ENCODE peak calls at places on chromosome 14, in nine cellular contexts. One of them, this sample, is unnamed.

GRCh38 chr14:41137741-41138140 is 468.9 kb upstream of the LRFN5 start:
- DNase-seq in nucleus accumbens: no peak
- DNase-seq in stimulated activated CD8-positive, alpha-beta memory T cell treated with anti-CD3 and anti-CD28 coated beads, Interleukin-4, amount 100 ng/mL, for 48 hours: no peak
- DNase-seq in iris pigment epithelial cell: no peak
- DNase-seq in bronchial epithelial cell: peak
- DNase-seq in occipital lobe: no peak
- DNase-seq in CD4-positive, alpha-beta T cell: no peak
- DNase-seq in dermis blood vessel endothelial cell: no peak
- DNase-seq in spleen: no peak
- DNase-seq in this sample: no peak

GRCh38 chr14:47200740-47201139 is 474.7 kb downstream of the MDGA2 start:
- DNase-seq in nucleus accumbens: no peak
- DNase-seq in stimulated activated CD8-positive, alpha-beta memory T cell treated with anti-CD3 and anti-CD28 coated beads, Interleukin-4, amount 100 ng/mL, for 48 hours: no peak
- DNase-seq in iris pigment epithelial cell: no peak
- DNase-seq in bronchial epithelial cell: no peak
- DNase-seq in occipital lobe: no peak
- DNase-seq in CD4-positive, alpha-beta T cell: no peak
- DNase-seq in dermis blood vessel endothelial cell: no peak
- DNase-seq in spleen: no peak
- DNase-seq in this sample: no peak

GRCh38 chr14:65487783-65488578 is 75.5 kb downstream of the FUT8 start:
- DNase-seq in nucleus accumbens: no peak
- DNase-seq in stimulated activated CD8-positive, alpha-beta memory T cell treated with anti-CD3 and anti-CD28 coated beads, Interleukin-4, amount 100 ng/mL, for 48 hours: no peak
- DNase-seq in iris pigment epithelial cell: no peak
- DNase-seq in bronchial epithelial cell: no peak
- DNase-seq in occipital lobe: no peak
- DNase-seq in CD4-positive, alpha-beta T cell: no peak
- DNase-seq in dermis blood vessel endothelial cell: no peak
- DNase-seq in spleen: no peak
- DNase-seq in this sample: no peak

GRCh38 chr14:69726761-69727511 is 40.0 kb upstream of the SRSF5 start:
- DNase-seq in nucleus accumbens: peak
- DNase-seq in stimulated activated CD8-positive, alpha-beta memory T cell treated with anti-CD3 and anti-CD28 coated beads, Interleukin-4, amount 100 ng/mL, for 48 hours: peak
- DNase-seq in iris pigment epithelial cell: peak
- DNase-seq in bronchial epithelial cell: peak
- DNase-seq in occipital lobe: peak
- DNase-seq in CD4-positive, alpha-beta T cell: peak
- DNase-seq in dermis blood vessel endothelial cell: peak
- DNase-seq in spleen: peak
- DNase-seq in this sample: peak

GRCh38 chr14:100828448-100828834 is 2.5 kb downstream of the MEG3 start:
- DNase-seq in nucleus accumbens: no peak
- DNase-seq in stimulated activated CD8-positive, alpha-beta memory T cell treated with anti-CD3 and anti-CD28 coated beads, Interleukin-4, amount 100 ng/mL, for 48 hours: no peak
- DNase-seq in iris pigment epithelial cell: no peak
- DNase-seq in bronchial epithelial cell: no peak
- DNase-seq in occipital lobe: no peak
- DNase-seq in CD4-positive, alpha-beta T cell: no peak
- DNase-seq in dermis blood vessel endothelial cell: no peak
- DNase-seq in spleen: no peak
- DNase-seq in this sample: no peak

GRCh38 chr14:66038214-66038977 is 447.8 kb upstream of the CCDC196 start:
- DNase-seq in nucleus accumbens: no peak
- DNase-seq in stimulated activated CD8-positive, alpha-beta memory T cell treated with anti-CD3 and anti-CD28 coated beads, Interleukin-4, amount 100 ng/mL, for 48 hours: no peak
- DNase-seq in iris pigment epithelial cell: peak
- DNase-seq in bronchial epithelial cell: peak
- DNase-seq in occipital lobe: no peak
- DNase-seq in CD4-positive, alpha-beta T cell: no peak
- DNase-seq in dermis blood vessel endothelial cell: no peak
- DNase-seq in spleen: no peak
- DNase-seq in this sample: no peak

GRCh38 chr14:35257809-35258208 is 34.4 kb upstream of the PSMA6 start:
- DNase-seq in nucleus accumbens: no peak
- DNase-seq in stimulated activated CD8-positive, alpha-beta memory T cell treated with anti-CD3 and anti-CD28 coated beads, Interleukin-4, amount 100 ng/mL, for 48 hours: no peak
- DNase-seq in iris pigment epithelial cell: peak
- DNase-seq in bronchial epithelial cell: no peak
- DNase-seq in occipital lobe: no peak
- DNase-seq in CD4-positive, alpha-beta T cell: no peak
- DNase-seq in dermis blood vessel endothelial cell: peak
- DNase-seq in spleen: no peak
- DNase-seq in this sample: no peak

GRCh38 chr14:99124482-99125104 is 147.4 kb downstream of the BCL11B start:
- DNase-seq in nucleus accumbens: no peak
- DNase-seq in stimulated activated CD8-positive, alpha-beta memory T cell treated with anti-CD3 and anti-CD28 coated beads, Interleukin-4, amount 100 ng/mL, for 48 hours: no peak
- DNase-seq in iris pigment epithelial cell: no peak
- DNase-seq in bronchial epithelial cell: no peak
- DNase-seq in occipital lobe: no peak
- DNase-seq in CD4-positive, alpha-beta T cell: no peak
- DNase-seq in dermis blood vessel endothelial cell: no peak
- DNase-seq in spleen: peak
- DNase-seq in this sample: no peak

GRCh38 chr14:98928418-98928817 is 343.6 kb downstream of the BCL11B start:
- DNase-seq in nucleus accumbens: no peak
- DNase-seq in stimulated activated CD8-positive, alpha-beta memory T cell treated with anti-CD3 and anti-CD28 coated beads, Interleukin-4, amount 100 ng/mL, for 48 hours: no peak
- DNase-seq in iris pigment epithelial cell: no peak
- DNase-seq in bronchial epithelial cell: no peak
- DNase-seq in occipital lobe: no peak
- DNase-seq in CD4-positive, alpha-beta T cell: no peak
- DNase-seq in dermis blood vessel endothelial cell: no peak
- DNase-seq in spleen: peak
- DNase-seq in this sample: no peak

GRCh38 chr14:99327050-99327449 is 55.1 kb upstream of the BCL11B start:
- DNase-seq in nucleus accumbens: no peak
- DNase-seq in stimulated activated CD8-positive, alpha-beta memory T cell treated with anti-CD3 and anti-CD28 coated beads, Interleukin-4, amount 100 ng/mL, for 48 hours: no peak
- DNase-seq in iris pigment epithelial cell: no peak
- DNase-seq in bronchial epithelial cell: no peak
- DNase-seq in occipital lobe: no peak
- DNase-seq in CD4-positive, alpha-beta T cell: no peak
- DNase-seq in dermis blood vessel endothelial cell: no peak
- DNase-seq in spleen: no peak
- DNase-seq in this sample: no peak

GRCh38 chr14:28661171-28661772 is 105.3 kb upstream of the FOXG1 start:
- DNase-seq in nucleus accumbens: no peak
- DNase-seq in stimulated activated CD8-positive, alpha-beta memory T cell treated with anti-CD3 and anti-CD28 coated beads, Interleukin-4, amount 100 ng/mL, for 48 hours: no peak
- DNase-seq in iris pigment epithelial cell: peak
- DNase-seq in bronchial epithelial cell: peak
- DNase-seq in occipital lobe: no peak
- DNase-seq in CD4-positive, alpha-beta T cell: no peak
- DNase-seq in dermis blood vessel endothelial cell: no peak
- DNase-seq in spleen: no peak
- DNase-seq in this sample: peak

GRCh38 chr14:23559010-23559920 is 3.2 kb downstream of the THTPA start:
- DNase-seq in nucleus accumbens: no peak
- DNase-seq in stimulated activated CD8-positive, alpha-beta memory T cell treated with anti-CD3 and anti-CD28 coated beads, Interleukin-4, amount 100 ng/mL, for 48 hours: peak
- DNase-seq in iris pigment epithelial cell: peak
- DNase-seq in bronchial epithelial cell: peak
- DNase-seq in occipital lobe: no peak
- DNase-seq in CD4-positive, alpha-beta T cell: peak
- DNase-seq in dermis blood vessel endothelial cell: peak
- DNase-seq in spleen: peak
- DNase-seq in this sample: no peak

GRCh38 chr14:33655421-33655820 is 295.5 kb downstream of the EGLN3 start:
- DNase-seq in nucleus accumbens: no peak
- DNase-seq in stimulated activated CD8-positive, alpha-beta memory T cell treated with anti-CD3 and anti-CD28 coated beads, Interleukin-4, amount 100 ng/mL, for 48 hours: no peak
- DNase-seq in iris pigment epithelial cell: peak
- DNase-seq in bronchial epithelial cell: peak
- DNase-seq in occipital lobe: no peak
- DNase-seq in CD4-positive, alpha-beta T cell: no peak
- DNase-seq in dermis blood vessel endothelial cell: peak
- DNase-seq in spleen: no peak
- DNase-seq in this sample: no peak

GRCh38 chr14:100267990-100268389 is 29.0 kb downstream of the YY1 start:
- DNase-seq in nucleus accumbens: no peak
- DNase-seq in stimulated activated CD8-positive, alpha-beta memory T cell treated with anti-CD3 and anti-CD28 coated beads, Interleukin-4, amount 100 ng/mL, for 48 hours: no peak
- DNase-seq in iris pigment epithelial cell: no peak
- DNase-seq in bronchial epithelial cell: no peak
- DNase-seq in occipital lobe: no peak
- DNase-seq in CD4-positive, alpha-beta T cell: no peak
- DNase-seq in dermis blood vessel endothelial cell: no peak
- DNase-seq in spleen: no peak
- DNase-seq in this sample: no peak

GRCh38 chr14:94548999-94549985 is 11.9 kb upstream of the SERPINA4 start:
- DNase-seq in nucleus accumbens: peak
- DNase-seq in stimulated activated CD8-positive, alpha-beta memory T cell treated with anti-CD3 and anti-CD28 coated beads, Interleukin-4, amount 100 ng/mL, for 48 hours: peak
- DNase-seq in iris pigment epithelial cell: peak
- DNase-seq in bronchial epithelial cell: peak
- DNase-seq in occipital lobe: peak
- DNase-seq in CD4-positive, alpha-beta T cell: peak
- DNase-seq in dermis blood vessel endothelial cell: peak
- DNase-seq in spleen: peak
- DNase-seq in this sample: peak

This sample was measured in Caki2.